ENCODE peak calls at places on chromosomes 11 and 22, in nine cellular contexts. X is AG04450, Z is heart left ventricle, R is mammary epithelial cell, Y is sigmoid colon, U is right lobe of liver, J is tibial artery, D is pancreas, N is heart right ventricle. Q is an unnamed sample. For H3K27me3, the result is how much of the 10 kb centered on the place peaks cover.

GRCh38 chr11:6298605-6299004 is 21.7 kb downstream of the CAVIN3 start:
- DNase-seq in X (no peak), Z (peak), R (peak), Y (no peak), U (peak), J (no peak), D (peak), N (peak), Q (no peak)

GRCh38 chr11:102981324-102981910 is 25.9 kb upstream of the MMP13 start:
- DNase-seq in X (no peak), Z (no peak), R (no peak), Y (no peak), U (no peak), J (no peak), D (no peak), N (no peak), Q (no peak)

GRCh38 chr11:12684821-12685220 is 10.6 kb downstream of the TEAD1 start:
- DNase-seq in X (no peak), Z (no peak), R (no peak), Y (no peak), U (no peak), J (no peak), D (no peak), N (no peak), Q (no peak)

GRCh38 chr11:93031386-93031785 is 61.9 kb downstream of the MTNR1B start:
- DNase-seq in X (no peak), Z (no peak), R (peak), Y (no peak), U (no peak), J (no peak), D (no peak), N (no peak), Q (no peak)

GRCh38 chr11:128525411-128526243 is 61.7 kb downstream of the ETS1 start:
- DNase-seq in X (no peak), Z (no peak), R (peak), Y (no peak), U (no peak), J (no peak), D (no peak), N (no peak), Q (no peak)

GRCh38 chr11:1449516-1450270 is 36.9 kb downstream of the MOB2 start:
- DNase-seq in X (no peak), Z (no peak), R (no peak), Y (no peak), U (no peak), J (no peak), D (no peak), N (no peak), Q (no peak)

GRCh38 chr11:10488121-10488580 is 33.1 kb downstream of the AMPD3 start:
- DNase-seq in X (no peak), Z (no peak), R (peak), Y (no peak), U (no peak), J (no peak), D (no peak), N (no peak), Q (peak)

GRCh38 chr11:84608788-84609309 is 1018.3 kb downstream of the DLG2 start:
- DNase-seq in X (no peak), Z (no peak), R (no peak), Y (no peak), U (no peak), J (no peak), D (no peak), N (no peak), Q (no peak)

GRCh38 chr11:113392522-113392921 is 4.9 kb downstream of the ANKK1 start:
- DNase-seq in X (no peak), Z (no peak), R (no peak), Y (no peak), U (no peak), J (no peak), D (no peak), N (no peak), Q (no peak)

GRCh38 chr11:61362542-61362875 is 335 bp downstream of the TMEM138 start:
- DNase-seq in X (no peak), Z (no peak), R (no peak), Y (no peak), U (no peak), J (no peak), D (no peak), N (no peak), Q (no peak)

GRCh38 chr11:55658608-55659007 is 3.4 kb upstream of the OR4C6 start:
- DNase-seq in X (no peak), Z (no peak), R (no peak), Y (no peak), U (no peak), J (no peak), D (no peak), N (no peak), Q (no peak)

GRCh38 chr11:34732831-34733230 is 111.9 kb downstream of the EHF start:
- DNase-seq in X (no peak), Z (no peak), R (no peak), Y (no peak), U (no peak), J (no peak), D (no peak), N (no peak), Q (no peak)

GRCh38 chr11:56990702-56991101 is 2.0 kb downstream of the OR5AK2 start:
- DNase-seq in X (no peak), Z (no peak), R (no peak), Y (no peak), U (no peak), J (no peak), D (no peak), N (no peak), Q (no peak)

GRCh38 chr11:35261197-35261596 is 122.2 kb downstream of the CD44 start:
- DNase-seq in X (no peak), Z (no peak), R (no peak), Y (no peak), U (no peak), J (no peak), D (no peak), N (no peak), Q (no peak)

GRCh38 chr11:94731921-94732601 is 36.1 kb upstream of the AMOTL1 start:
- DNase-seq in X (peak), Z (peak), R (peak), Y (peak), U (no peak), J (no peak), D (no peak), N (no peak), Q (no peak)

GRCh38 chr11:76397383-76397782 is 16.3 kb downstream of the GVQW3 start:
- DNase-seq in X (no peak), Z (no peak), R (no peak), Y (no peak), U (no peak), J (no peak), D (no peak), N (no peak), Q (no peak)

GRCh38 chr11:35678975-35679374 is 16.4 kb downstream of the TRIM44 start:
- DNase-seq in X (no peak), Z (no peak), R (no peak), Y (no peak), U (no peak), J (no peak), D (no peak), N (no peak), Q (no peak)

GRCh38 chr22:37747090-37747714 is 50.4 kb downstream of the TRIOBP start:
- DNase-seq in X (no peak), Z (peak), R (peak), Y (peak), U (no peak), J (no peak), D (no peak), N (no peak), Q (no peak)

GRCh38 chr11:66498508-66498907 is 11.9 kb upstream of the BBS1 start:
- DNase-seq in X (no peak), Z (no peak), R (no peak), Y (no peak), U (no peak), J (no peak), D (peak), N (no peak), Q (no peak)

GRCh38 chr11:112255075-112255739 is 5.5 kb downstream of the PLET1 start:
- DNase-seq in X (no peak), Z (no peak), R (peak), Y (no peak), U (no peak), J (no peak), D (no peak), N (no peak), Q (no peak)

GRCh38 chr11:1756791-1757771 is 6.6 kb downstream of the CTSD start:
- DNase-seq in X (no peak), Z (no peak), R (no peak), Y (no peak), U (peak), J (no peak), D (peak), N (no peak), Q (no peak)

GRCh38 chr11:86091566-86091965 is 22.7 kb upstream of the PICALM start:
- DNase-seq in X (no peak), Z (no peak), R (peak), Y (no peak), U (no peak), J (peak), D (no peak), N (no peak), Q (no peak)

GRCh38 chr11:101255036-101255435 is 125.4 kb upstream of the PGR start:
- DNase-seq in X (no peak), Z (no peak), R (no peak), Y (no peak), U (no peak), J (no peak), D (no peak), N (no peak), Q (no peak)

GRCh38 chr22:20258584-20259335 is 9.4 kb downstream of the RTN4R start:
- DNase-seq in X (no peak), Z (no peak), R (no peak), Y (no peak), U (no peak), J (no peak), D (no peak), N (no peak), Q (no peak)

GRCh38 chr11:2300290-2300935 is 1.3 kb downstream of the C11orf21 start:
- DNase-seq in X (no peak), Z (no peak), R (no peak), Y (no peak), U (peak), J (no peak), D (peak), N (no peak), Q (peak)

GRCh38 chr22:29820941-29821789 is 16.9 kb downstream of the ASCC2 start:
- DNase-seq in X (peak), Z (peak), R (peak), Y (peak), U (peak), J (peak), D (no peak), N (peak), Q (peak)

GRCh38 chr11:36343436-36343835 is 47.3 kb downstream of the PRR5L start:
- DNase-seq in X (no peak), Z (no peak), R (no peak), Y (no peak), U (no peak), J (no peak), D (no peak), N (no peak), Q (no peak)

GRCh38 chr11:14309425-14310192 is 49.4 kb downstream of the RRAS2 start:
- DNase-seq in X (no peak), Z (no peak), R (no peak), Y (no peak), U (no peak), J (no peak), D (no peak), N (no peak), Q (no peak)

GRCh38 chr22:26912985-26913384 is 255.6 kb downstream of the MIAT start:
- DNase-seq in X (no peak), Z (no peak), R (no peak), Y (no peak), U (no peak), J (no peak), D (no peak), N (no peak), Q (no peak)

GRCh38 chr11:1870721-1871466 is 18.0 kb downstream of the LSP1 start:
- DNase-seq in X (no peak), Z (no peak), R (no peak), Y (peak), U (no peak), J (peak), D (peak), N (peak), Q (no peak)

GRCh38 chr11:34620820-34621792 is at the start of gene EHF:
- DNase-seq in X (no peak), Z (no peak), R (peak), Y (no peak), U (no peak), J (no peak), D (no peak), N (no peak), Q (no peak)

GRCh38 chr11:19419813-19420212 is 179.1 kb upstream of the E2F8 start:
- DNase-seq in X (no peak), Z (no peak), R (peak), Y (no peak), U (no peak), J (no peak), D (no peak), N (no peak), Q (no peak)

DNA sequence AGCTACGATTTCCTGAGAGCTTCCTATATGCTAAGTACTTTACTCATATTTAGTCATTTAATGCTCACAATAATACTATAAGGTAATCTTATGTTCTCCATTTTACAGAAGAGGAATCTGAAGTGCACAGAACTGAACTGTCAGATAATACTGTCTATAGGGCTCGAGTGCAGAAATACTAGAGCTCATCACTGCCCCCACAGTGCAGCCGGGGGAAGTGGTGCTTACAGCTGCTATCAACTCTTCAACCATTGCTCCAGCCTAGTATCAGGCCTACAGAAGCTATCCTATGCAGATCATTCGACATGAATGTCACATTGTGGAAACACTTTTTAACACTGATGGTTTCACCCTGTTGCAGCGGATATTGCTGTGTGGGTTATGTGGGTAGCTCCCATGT is 929.9 kb downstream of the NTM start:
- DNase-seq in X (no peak), Z (no peak), R (no peak), Y (no peak), U (no peak), J (no peak), D (no peak), N (no peak), Q (no peak)
- TF ChIP-seq CTCF in X (peak), Z (no peak), R (no peak), Y (no peak), U (peak), J (no peak), D (no peak), N (no peak), Q (no peak)

DNA sequence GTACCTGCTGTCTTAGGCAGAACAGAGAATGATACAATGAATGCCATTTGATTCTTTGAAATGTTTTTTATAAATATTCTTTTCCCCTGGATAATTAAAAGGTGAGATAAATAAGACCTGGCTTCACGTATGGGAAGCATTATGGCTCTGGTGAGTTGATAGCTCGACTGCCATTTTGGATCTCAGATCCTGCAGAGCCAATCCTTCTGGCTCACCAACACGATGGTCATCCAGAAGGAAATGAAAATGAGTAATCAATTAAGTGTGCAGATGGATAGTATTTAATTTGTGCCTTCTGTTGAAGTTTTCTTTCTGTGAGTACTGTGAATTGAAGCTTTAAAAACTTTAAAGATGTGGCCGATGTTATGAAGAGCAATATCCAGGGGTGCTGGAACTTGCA is 2.7 kb downstream of the TNRC6B start:
- DNase-seq in X (no peak), Z (no peak), R (no peak), Y (no peak), U (no peak), J (no peak), D (no peak), N (no peak), Q (no peak)
- H3K27me3 ChIP-seq in X (under half), Z (under half), R (under half), Y (under half), U (under half), J (under half), D (under half), N (under half), Q (under half)

GRCh38 chr11:47272706-47273105 is 2.8 kb downstream of the MADD start:
- DNase-seq in X (no peak), Z (no peak), R (no peak), Y (no peak), U (no peak), J (no peak), D (no peak), N (no peak), Q (no peak)
- H3K27ac ChIP-seq in X (no peak), Z (no peak), R (no peak), Y (no peak), U (no peak), J (no peak), D (no peak), N (no peak), Q (no peak)

DNA sequence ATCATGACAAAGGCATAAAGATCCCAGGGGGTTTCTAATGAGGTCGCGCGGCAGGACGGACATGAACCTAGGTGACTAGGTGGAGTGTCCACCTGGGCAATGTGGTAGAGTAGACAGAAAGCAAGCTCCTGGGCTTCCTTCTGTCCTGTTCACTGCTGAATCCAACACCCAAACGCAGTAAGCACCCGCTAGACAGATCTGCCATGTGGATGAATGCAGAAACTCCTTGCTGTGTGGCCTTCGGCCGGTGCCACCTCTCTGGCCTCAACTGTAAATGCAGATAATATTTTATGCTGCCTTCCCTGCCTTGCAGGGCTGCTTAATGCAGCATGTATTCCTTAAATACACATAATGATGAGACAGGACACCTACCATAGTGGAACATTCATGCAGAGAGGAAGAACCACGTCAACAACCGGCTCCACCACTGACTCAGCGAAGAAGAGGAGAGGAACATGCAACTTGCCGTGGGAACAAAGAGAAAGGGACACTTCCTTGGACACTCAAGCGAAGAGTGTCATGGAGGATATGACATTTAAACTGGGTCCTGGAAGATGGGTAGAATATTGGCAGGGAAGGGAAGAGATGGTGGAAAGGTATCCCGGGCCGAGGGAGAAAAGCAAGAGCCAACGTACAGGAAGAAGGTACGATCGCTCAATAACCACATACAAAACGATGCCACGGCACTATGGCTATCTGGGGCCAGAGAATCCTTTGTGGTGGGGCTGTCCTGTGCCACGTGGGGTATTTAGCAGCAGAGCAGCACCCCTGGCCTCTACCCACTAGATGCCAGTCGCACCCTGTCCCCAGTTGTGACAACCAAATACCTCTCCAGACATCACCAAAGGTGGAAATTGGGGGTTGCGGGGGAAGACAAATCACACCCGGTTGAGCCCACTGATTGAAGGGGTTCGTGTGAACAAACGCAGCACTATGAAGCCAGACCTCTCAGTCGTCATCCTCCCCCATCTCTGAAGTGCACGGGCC is 30.8 kb downstream of the MYH9 start:
- DNase-seq in X (no peak), Z (no peak), R (no peak), Y (no peak), U (no peak), J (no peak), D (no peak), N (no peak), Q (no peak)
- TF ChIP-seq CTCF in X (no peak), Z (no peak), R (no peak), Y (no peak), U (no peak), J (no peak), D (no peak), N (no peak), Q (no peak)

GRCh38 chr22:49433717-49434611 is 393.7 kb downstream of the BRD1 start:
- DNase-seq in X (no peak), Z (no peak), R (no peak), Y (no peak), U (no peak), J (no peak), D (no peak), N (no peak), Q (peak)
- H3K27me3 ChIP-seq in X (under half), Z (under half), R (under half), Y (under half), U (under half), J (under half), D (under half), N (under half), Q (under half)

GRCh38 chr22:42747701-42748513 is 27.2 kb upstream of the A4GALT start:
- DNase-seq in X (no peak), Z (peak), R (peak), Y (no peak), U (no peak), J (no peak), D (no peak), N (no peak), Q (no peak)
- H3K27ac ChIP-seq in X (peak), Z (no peak), R (peak), Y (peak), U (peak), J (peak), D (peak), N (no peak), Q (no peak)